ENCODE peak calls at places on chromosomes 12 and 14, in five cellular contexts. Z is HFFc6; X is HuH-7.5; T is activated CD4-positive, alpha-beta T cell treated with anti-CD3 and anti-CD28 coated beads, Interleukin-2, amount 50 U/mL, for 4 hours; K is stimulated activated CD8-positive, alpha-beta memory T cell treated with anti-CD3 and anti-CD28 coated beads, Interleukin-4, amount 100 ng/mL, for 1 hour. U is an unnamed sample.

GRCh38 chr12:52847335-52848102 is 1.3 kb downstream of the KRT78 start:
- DNase-seq in T (no peak), Z (no peak), K (no peak), X (no peak), U (no peak)

GRCh38 chr12:65308601-65309071 is 30.2 kb downstream of the MSRB3 start:
- DNase-seq in Z (peak; percentile 29), K (no peak), X (no peak), T (no peak), U (no peak)

GRCh38 chr12:11723993-11724392 is 74.5 kb downstream of the ETV6 start:
- DNase-seq in T (no peak), X (no peak), K (no peak), Z (no peak), U (no peak)

GRCh38 chr14:102046337-102047278 is 40.2 kb downstream of the HSP90AA1 start:
- DNase-seq in Z (peak; percentile 20), K (no peak), X (peak; percentile 73), T (no peak), U (no peak)

GRCh38 chr12:106269150-106269771 is 21.4 kb upstream of the CKAP4 start:
- DNase-seq in K (no peak), Z (no peak), X (no peak), T (no peak), U (no peak)

GRCh38 chr12:4744709-4745108 is 24.5 kb downstream of the GALNT8 start:
- DNase-seq in T (no peak), X (no peak), Z (no peak), K (no peak), U (no peak)

GRCh38 chr14:93946506-93947170 is 19.5 kb downstream of the FAM181A start:
- DNase-seq in Z (no peak), X (peak; percentile 42), T (no peak), K (no peak), U (no peak)

GRCh38 chr12:50842637-50843493 is at the start of gene TMPRSS12:
- DNase-seq in K (no peak), T (no peak), X (no peak), Z (no peak), U (no peak)

GRCh38 chr14:105313381-105314286 is 914 bp upstream of the PACS2 start:
- DNase-seq in Z (no peak), T (no peak), X (peak; percentile 58), K (peak; percentile 11), U (no peak)

GRCh38 chr12:18492372-18493025 is 231.2 kb downstream of the PIK3C2G start:
- DNase-seq in K (no peak), Z (peak; percentile 1), T (no peak), X (no peak), U (no peak)

GRCh38 chr12:117312770-117313169 is 48.7 kb downstream of the NOS1 start:
- DNase-seq in K (no peak), T (no peak), X (no peak), Z (no peak), U (no peak)

GRCh38 chr12:57213068-57213715 is 3.4 kb upstream of the NXPH4 start:
- DNase-seq in T (peak; percentile 82), Z (peak; percentile 82), K (peak; percentile 71), X (peak; percentile 97), U (peak; percentile 69)

GRCh38 chr14:92726135-92726932 is 22.1 kb downstream of the LGMN start:
- DNase-seq in K (no peak), Z (peak; percentile 79), X (no peak), T (peak; percentile 18), U (peak; percentile 22)

GRCh38 chr12:123034022-123034541 is 53.6 kb downstream of the ARL6IP4 start:
- DNase-seq in T (no peak), Z (no peak), X (no peak), K (no peak), U (no peak)

GRCh38 chr12:102549691-102550090 is 69.3 kb upstream of the IGF1 start:
- DNase-seq in X (no peak), K (no peak), T (no peak), Z (no peak), U (no peak)

GRCh38 chr14:70887207-70888150 is 19.8 kb upstream of the PCNX1 start:
- DNase-seq in X (no peak), K (no peak), T (no peak), Z (peak; percentile 52), U (no peak)

GRCh38 chr14:94394594-94395305 is 6.3 kb upstream of the SERPINA1 start:
- DNase-seq in K (no peak), T (no peak), Z (no peak), X (no peak), U (no peak)

GRCh38 chr14:100589071-100589759 is 2.0 kb upstream of the BEGAIN start:
- DNase-seq in T (no peak), Z (no peak), K (no peak), X (no peak), U (no peak)

GRCh38 chr14:70919774-70920173 is 12.5 kb downstream of the PCNX1 start:
- DNase-seq in T (no peak), K (no peak), X (no peak), Z (no peak), U (no peak)

GRCh38 chr14:96264850-96265249 is 8.8 kb downstream of the BDKRB1 start:
- DNase-seq in Z (no peak), T (no peak), X (peak; percentile 43), K (no peak), U (no peak)

GRCh38 chr14:98925362-98926040 is 346.5 kb downstream of the BCL11B start:
- DNase-seq in K (no peak), Z (no peak), T (no peak), X (no peak), U (no peak)

GRCh38 chr12:45737638-45738037 is 8.1 kb downstream of the ARID2 start:
- DNase-seq in Z (no peak), X (no peak), T (no peak), K (no peak), U (no peak)

GRCh38 chr12:105846331-105846730 is 292.4 kb downstream of the NUAK1 start:
- DNase-seq in T (no peak), X (no peak), K (no peak), Z (no peak), U (no peak)

GRCh38 chr14:104526723-104527645 is 52.6 kb upstream of the C14orf180 start:
- DNase-seq in T (no peak), K (no peak), X (no peak), Z (no peak), U (no peak)

GRCh38 chr14:104289485-104289884 is 151.1 kb downstream of the KIF26A start:
- DNase-seq in T (no peak), Z (no peak), X (no peak), K (no peak), U (no peak)

GRCh38 chr12:98198261-98198982 is 317.0 kb upstream of the TMPO start:
- DNase-seq in K (no peak), X (no peak), T (no peak), Z (no peak), U (no peak)

GRCh38 chr12:12560587-12561304 is 1.9 kb downstream of the DUSP16 start:
- DNase-seq in K (peak; percentile 15), X (no peak), T (peak; percentile 52), Z (peak; percentile 53), U (peak; percentile 46)

GRCh38 chr12:123111498-123112165 is 39.3 kb downstream of the PITPNM2 start:
- DNase-seq in X (no peak), K (no peak), T (no peak), Z (no peak), U (no peak)

GRCh38 chr12:105738036-105738435 is 400.7 kb downstream of the NUAK1 start:
- DNase-seq in X (no peak), K (no peak), T (no peak), Z (no peak), U (no peak)

GRCh38 chr12:65023485-65023884 is 97.6 kb downstream of the WIF1 start:
- DNase-seq in T (no peak), K (no peak), Z (no peak), X (no peak), U (no peak)